ENCODE peak calls at places on chromosomes 4 and X, in six cellular contexts. A is transverse colon, R is PC-3, W is fibroblast of lung, Z is IMR-90, B is tibial nerve. J is an unnamed sample. For H3K27me3, the result is how much of the 10 kb centered on the place peaks cover.

GRCh38 chrX:53356186-53356585 is 66.3 kb downstream of the SMC1A start:
- DNase-seq in A (no peak), R (peak), W (no peak), Z (no peak), B (no peak), J (peak)

GRCh38 chrX:34809096-34809495 is 133.5 kb upstream of the FAM47B start:
- DNase-seq in A (no peak), R (no peak), W (no peak), Z (no peak), B (no peak), J (no peak)

GRCh38 chr4:41257257-41257900 is 651 bp downstream of the UCHL1 start:
- DNase-seq in A (peak), R (no peak), W (peak), Z (peak), B (no peak), J (peak)

GRCh38 chrX:39809326-39809725 is 288.4 kb downstream of the BCOR start:
- DNase-seq in A (no peak), R (peak), W (peak), Z (peak), B (no peak), J (no peak)

GRCh38 chrX:154529206-154529612 is 13.2 kb upstream of the FAM3A start:
- DNase-seq in A (no peak), R (no peak), W (no peak), Z (peak), B (no peak), J (no peak)

GRCh38 chr4:113169368-113169767 is 119.9 kb downstream of the ANK2 start:
- DNase-seq in A (no peak), R (peak), W (peak), Z (no peak), B (no peak), J (no peak)

GRCh38 chrX:17380221-17380620 is 5.2 kb downstream of the NHS start:
- DNase-seq in A (no peak), R (no peak), W (no peak), Z (no peak), B (no peak), J (no peak)

GRCh38 chr4:42281324-42282020 is 115.8 kb upstream of the SHISA3 start:
- DNase-seq in A (no peak), R (no peak), W (no peak), Z (no peak), B (no peak), J (no peak)

GRCh38 chr4:175935016-175935661 is 123.1 kb upstream of the GPM6A start:
- DNase-seq in A (no peak), R (peak), W (no peak), Z (no peak), B (no peak), J (no peak)

GRCh38 chrX:45760187-45760742 is 559.6 kb upstream of the DIPK2B start:
- DNase-seq in A (no peak), R (no peak), W (no peak), Z (no peak), B (no peak), J (no peak)

GRCh38 chrX:140141444-140142029 is 176.2 kb upstream of the CXorf66 start:
- DNase-seq in A (peak), R (peak), W (no peak), Z (peak), B (peak), J (peak)
- H3K27me3 ChIP-seq in A (under half), R (under half), W (under half), Z (under half), B (under half), J (under half)

DNA sequence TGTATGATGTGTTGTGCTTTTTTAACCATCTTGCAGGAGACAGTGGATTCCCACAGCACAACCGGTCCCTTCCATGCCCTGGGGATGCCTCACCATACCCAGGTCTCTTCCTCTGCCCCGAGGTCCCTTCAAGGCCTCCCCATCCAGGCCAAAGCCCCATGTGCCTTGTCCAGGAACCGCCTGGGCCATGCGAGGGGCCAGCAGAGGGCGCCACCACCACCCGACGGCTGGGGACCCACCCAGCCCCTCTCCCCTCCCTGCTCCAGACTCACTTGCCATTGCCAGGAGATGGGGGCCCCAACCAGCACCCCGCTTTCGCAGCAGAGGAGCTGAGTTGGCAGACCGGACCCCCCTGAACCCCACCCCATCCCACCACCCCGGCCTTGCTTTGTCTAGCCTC is 485.5 kb downstream of the TRAM1L1 start:
- DNase-seq in A (no peak), R (no peak), W (no peak), Z (no peak), B (no peak), J (peak)
- TF ChIP-seq CTCF in A (no peak), R (no peak), W (no peak), Z (no peak), B (no peak), J (peak)

DNA sequence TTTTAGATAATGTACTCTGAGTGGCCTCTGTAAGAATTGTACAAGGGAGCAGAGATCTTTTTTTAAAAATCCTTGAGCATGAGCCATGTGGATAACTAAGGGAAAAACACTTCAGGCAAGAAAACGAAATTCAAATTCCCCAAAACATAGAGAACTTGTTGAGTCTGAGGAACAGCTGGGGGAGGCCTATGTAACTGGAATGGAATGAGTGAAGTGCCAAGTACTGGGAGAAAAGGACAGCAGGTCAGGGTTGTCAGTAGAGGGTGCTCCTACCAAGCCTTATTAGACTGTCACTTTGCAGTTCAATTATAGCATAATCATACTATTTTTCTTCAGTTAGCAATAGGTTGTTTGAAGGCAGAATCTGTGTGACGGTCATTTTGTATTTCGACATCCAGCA is 135.1 kb downstream of the ARHGAP6 start:
- DNase-seq in A (no peak), R (no peak), W (peak), Z (peak), B (no peak), J (no peak)
- H3K27ac ChIP-seq in A (no peak), R (no peak), W (no peak), Z (no peak), B (no peak), J (no peak)

GRCh38 chr4:93832097-93832496 is 3.5 kb downstream of the ATOH1 start:
- DNase-seq in A (peak), R (no peak), W (no peak), Z (no peak), B (no peak), J (no peak)

GRCh38 chr4:93839704-93840103 is 11.2 kb downstream of the ATOH1 start:
- DNase-seq in A (no peak), R (no peak), W (no peak), Z (no peak), B (no peak), J (no peak)

GRCh38 chr4:93834371-93835066 is 6.0 kb downstream of the ATOH1 start:
- DNase-seq in A (no peak), R (no peak), W (no peak), Z (no peak), B (no peak), J (no peak)

GRCh38 chr4:93830090-93830818 is 1.7 kb downstream of the ATOH1 start:
- DNase-seq in A (no peak), R (no peak), W (no peak), Z (no peak), B (no peak), J (no peak)

GRCh38 chr4:93835929-93836328 is 7.4 kb downstream of the ATOH1 start:
- DNase-seq in A (no peak), R (no peak), W (no peak), Z (peak), B (no peak), J (no peak)
- H3K27me3 ChIP-seq in A (half or more), R (under half), W (under half), Z (under half), B (under half), J (under half)

GRCh38 chrX:15567886-15568616 is 32.7 kb downstream of the ACE2 start:
- DNase-seq in A (no peak), R (peak), W (no peak), Z (no peak), B (no peak), J (no peak)
- TF ChIP-seq CTCF in A (peak), R (peak), W (peak), Z (peak), B (no peak), J (no peak)

J was measured in WERI-Rb-1.